ENCODE peak calls at places on chromosomes 16 and 17, in nine cellular contexts. P is nephron progenitor cell; B is cardiac fibroblast; Z is foreskin fibroblast; Q is neural progenitor cell; N is AG08395; O is T-helper 2 cell; A is stimulated activated naive CD8-positive, alpha-beta T cell treated with anti-CD3 and anti-CD28 coated beads, Interleukin-15, amount 100 ng/mL, for 72 hours; C is NCI-H1417. Y is an unnamed sample.
A peak's percentile ranks its signal among the peaks of the same experiment; 100 is the strongest.

GRCh38 chr16:53207810-53208752 is 153.3 kb downstream of the CHD9 start:
- DNase-seq in B (peak; percentile 85), A (no peak), C (peak; percentile 80), O (no peak), N (peak; percentile 84), P (peak; percentile 33), Z (peak; percentile 84), Q (peak; percentile 86), Y (peak; percentile 88)

GRCh38 chr16:87945351-87946042 is 5.7 kb upstream of the BANP start:
- DNase-seq in P (peak; percentile 41), C (peak; percentile 92), A (peak; percentile 36), Q (peak; percentile 46), O (no peak), B (peak; percentile 69), N (no peak), Z (peak; percentile 78), Y (no peak)

GRCh38 chr16:3665508-3665907 is 11.0 kb downstream of the DNASE1 start:
- DNase-seq in O (no peak), Q (no peak), A (no peak), Z (no peak), P (no peak), N (no peak), C (no peak), B (no peak), Y (no peak)

GRCh38 chr17:7403043-7403901 is 625 bp downstream of the TMEM256 start:
- DNase-seq in C (peak; percentile 82), P (peak; percentile 75), N (peak; percentile 84), O (peak; percentile 24), B (no peak), Q (peak; percentile 85), Z (peak; percentile 82), A (no peak), Y (peak; percentile 72)

GRCh38 chr17:73711916-73712315 is 67.7 kb upstream of the SDK2 start:
- DNase-seq in P (no peak), A (no peak), O (no peak), B (no peak), Q (no peak), C (no peak), Z (no peak), N (no peak), Y (no peak)

GRCh38 chr17:73420897-73421296 is 109.1 kb upstream of the CDC42EP4 start:
- DNase-seq in Q (no peak), B (peak; percentile 18), A (no peak), O (no peak), N (peak; percentile 48), Z (no peak), C (no peak), P (no peak), Y (peak; percentile 0)

GRCh38 chr16:508884-509736 is 18.4 kb upstream of the CAPN15 start:
- DNase-seq in O (no peak), A (no peak), N (no peak), P (no peak), Z (peak; percentile 39), C (no peak), Q (no peak), B (peak; percentile 31), Y (no peak)

GRCh38 chr17:42135664-42136653 is 13.4 kb downstream of the HSPB9 start:
- DNase-seq in A (no peak), N (peak; percentile 48), Q (no peak), B (peak; percentile 83), Z (peak; percentile 74), C (peak; percentile 45), P (no peak), O (no peak), Y (peak; percentile 58)

GRCh38 chr17:48646183-48647102 is 20.3 kb upstream of the HOXB9 start:
- DNase-seq in N (no peak), P (peak; percentile 72), A (peak; percentile 27), C (peak; percentile 62), Q (peak; percentile 42), O (no peak), Z (no peak), B (no peak), Y (no peak)

GRCh38 chr17:13393841-13394710 is 207.7 kb downstream of the HS3ST3A1 start:
- DNase-seq in A (no peak), P (no peak), C (no peak), O (no peak), Q (no peak), N (peak; percentile 86), Z (peak; percentile 88), B (peak; percentile 95), Y (peak; percentile 59)

GRCh38 chr17:51948128-51948527 is 210.4 kb downstream of the CA10 start:
- DNase-seq in N (no peak), A (no peak), C (no peak), Z (no peak), B (no peak), P (no peak), Q (no peak), O (no peak), Y (peak; percentile 14)

GRCh38 chr17:62892870-62893338 is 73.1 kb upstream of the TANC2 start:
- DNase-seq in C (no peak), B (peak; percentile 95), Q (no peak), A (peak; percentile 25), N (peak; percentile 68), Z (peak; percentile 87), P (no peak), O (no peak), Y (peak; percentile 91)

GRCh38 chr16:17529982-17530760 is 59.4 kb upstream of the XYLT1 start:
- DNase-seq in Q (no peak), A (peak; percentile 39), P (no peak), B (no peak), C (no peak), O (no peak), N (no peak), Z (no peak), Y (no peak)

GRCh38 chr17:36833279-36833678 is 104.0 kb upstream of the LHX1 start:
- DNase-seq in A (no peak), B (no peak), N (no peak), C (no peak), Q (no peak), P (no peak), Z (no peak), O (no peak), Y (no peak)

GRCh38 chr17:8013731-8014557 is 11.5 kb downstream of the GUCY2D start:
- DNase-seq in Q (no peak), C (no peak), N (no peak), P (no peak), Z (no peak), B (no peak), O (no peak), A (no peak), Y (no peak)

GRCh38 chr17:40727447-40728231 is 24.1 kb upstream of the KRT24 start:
- DNase-seq in Q (no peak), B (peak; percentile 13), C (no peak), N (peak; percentile 8), P (no peak), O (no peak), A (no peak), Z (peak; percentile 14), Y (peak; percentile 85)

GRCh38 chr16:8961811-8962390 is 1.8 kb downstream of the USP7 start:
- DNase-seq in B (no peak), A (no peak), Q (peak; percentile 56), C (no peak), Z (no peak), O (no peak), P (no peak), N (no peak), Y (no peak)

GRCh38 chr16:75236736-75237397 is 14.6 kb downstream of the BCAR1 start:
- DNase-seq in Z (no peak), A (no peak), B (no peak), O (no peak), Q (no peak), C (no peak), N (no peak), P (no peak), Y (no peak)

GRCh38 chr16:87671221-87671620 is 68.9 kb downstream of the JPH3 start:
- DNase-seq in P (no peak), N (no peak), C (no peak), A (no peak), O (no peak), Q (no peak), Z (no peak), B (no peak), Y (no peak)

GRCh38 chr16:85991425-85991824 is 92.5 kb downstream of the IRF8 start:
- DNase-seq in B (no peak), Z (no peak), O (no peak), P (no peak), N (no peak), C (no peak), A (no peak), Q (peak; percentile 22), Y (no peak)

GRCh38 chr17:37322106-37322505 is 53.7 kb upstream of the C17orf78 start:
- DNase-seq in N (no peak), P (no peak), Q (no peak), A (no peak), O (no peak), C (no peak), B (no peak), Z (no peak), Y (no peak)

GRCh38 chr17:72192409-72193192 is 71.8 kb downstream of the SOX9 start:
- DNase-seq in Z (peak; percentile 94), N (peak; percentile 88), B (peak; percentile 56), C (no peak), A (no peak), O (no peak), P (no peak), Q (no peak), Y (peak; percentile 26)

GRCh38 chr17:79774561-79774975 is 3.4 kb upstream of the CBX2 start:
- DNase-seq in O (no peak), Q (no peak), P (no peak), N (no peak), A (no peak), B (no peak), C (no peak), Z (no peak), Y (no peak)

GRCh38 chr17:2602597-2603017 is 9.2 kb downstream of the PAFAH1B1 start:
- DNase-seq in A (no peak), P (no peak), N (no peak), C (peak; percentile 0), O (no peak), Q (no peak), B (peak; percentile 43), Z (no peak), Y (no peak)

GRCh38 chr16:57912529-57913260 is 58.2 kb downstream of the CNGB1 start:
- DNase-seq in B (no peak), Q (no peak), C (no peak), P (no peak), A (no peak), Z (no peak), N (no peak), O (no peak), Y (no peak)

GRCh38 chr17:71709271-71709670 is 411.5 kb upstream of the SOX9 start:
- DNase-seq in Z (peak; percentile 72), B (no peak), O (no peak), A (no peak), Q (no peak), N (peak; percentile 60), P (no peak), C (no peak), Y (no peak)

GRCh38 chr17:29168079-29168758 is 12.0 kb downstream of the MYO18A start:
- DNase-seq in Q (no peak), A (no peak), C (no peak), Z (no peak), N (no peak), O (no peak), P (no peak), B (no peak), Y (no peak)

GRCh38 chr16:67718668-67719047 is 458 bp downstream of the GFOD2 start:
- DNase-seq in B (no peak), P (no peak), A (peak; percentile 29), C (no peak), Q (no peak), O (no peak), Z (peak; percentile 29), N (no peak), Y (no peak)

GRCh38 chr16:72989203-72989991 is 58.5 kb downstream of the ZFHX3 start:
- DNase-seq in P (no peak), Q (no peak), N (peak; percentile 76), C (no peak), B (peak; percentile 95), O (no peak), Z (peak; percentile 94), A (no peak), Y (peak; percentile 16)

GRCh38 chr17:55320594-55321506 is 56.1 kb downstream of the HLF start:
- DNase-seq in P (no peak), Q (no peak), N (no peak), A (no peak), B (no peak), O (no peak), Z (no peak), C (no peak), Y (no peak)

GRCh38 chr16:77951788-77952187 is 70.6 kb upstream of the CLEC3A start:
- DNase-seq in N (no peak), A (no peak), B (no peak), C (peak; percentile 53), Z (no peak), O (no peak), P (no peak), Q (peak; percentile 50), Y (peak; percentile 22)